ENCODE peak calls at places on chromosomes 7 and 10, in six cellular contexts. K, A, Y, L, Q and M are unnamed samples.

GRCh38 chr7:55191926-55192692 is 173.0 kb upstream of the LANCL2 start:
- DNase-seq in K (no peak), A (no peak), Y (no peak), L (peak; percentile 36), Q (peak; percentile 81), M (no peak)

GRCh38 chr7:13834328-13834761 is 155.1 kb downstream of the ETV1 start:
- DNase-seq in K (no peak), A (peak; percentile 50), Y (no peak), L (no peak), Q (peak; percentile 67), M (peak; percentile 16)

GRCh38 chr10:67976292-67977245 is 92.1 kb downstream of the SIRT1 start:
- DNase-seq in K (no peak), A (no peak), Y (no peak), L (peak; percentile 19), Q (no peak), M (no peak)

GRCh38 chr7:81007053-81007452 is 88.2 kb upstream of the SEMA3C start:
- DNase-seq in K (no peak), A (no peak), Y (no peak), L (no peak), Q (no peak), M (peak; percentile 48)

GRCh38 chr7:8119228-8119627 is 142.7 kb downstream of the ICA1 start:
- DNase-seq in K (no peak), A (no peak), Y (no peak), L (no peak), Q (no peak), M (no peak)

GRCh38 chr7:30877010-30877740 is 34.5 kb upstream of the AQP1 start:
- DNase-seq in K (no peak), A (no peak), Y (no peak), L (no peak), Q (no peak), M (no peak)

GRCh38 chr10:86290933-86291615 is 75.5 kb downstream of the GRID1 start:
- DNase-seq in K (peak; percentile 7), A (no peak), Y (no peak), L (no peak), Q (peak; percentile 10), M (no peak)

GRCh38 chr7:34900891-34901493 is 136.3 kb downstream of the DPY19L1 start:
- DNase-seq in K (no peak), A (no peak), Y (peak; percentile 80), L (no peak), Q (peak; percentile 40), M (no peak)

GRCh38 chr10:59672150-59672875 is 37.3 kb downstream of the SLC16A9 start:
- DNase-seq in K (no peak), A (no peak), Y (no peak), L (no peak), Q (no peak), M (no peak)

GRCh38 chr10:137031-137430 is 1.8 kb downstream of the ZMYND11 start:
- DNase-seq in K (no peak), A (peak; percentile 21), Y (peak; percentile 78), L (peak; percentile 7), Q (peak; percentile 41), M (peak; percentile 58)

GRCh38 chr10:77970869-77971803 is 44.6 kb upstream of the DLG5 start:
- DNase-seq in K (peak; percentile 48), A (no peak), Y (no peak), L (peak; percentile 98), Q (peak; percentile 68), M (peak; percentile 94)

GRCh38 chr7:105665684-105666083 is 84.4 kb upstream of the EFCAB10 start:
- DNase-seq in K (no peak), A (no peak), Y (peak; percentile 6), L (no peak), Q (no peak), M (no peak)
- H3K9ac ChIP-seq in K (no peak overlapping the region), A (no peak overlapping the region), Y (no peak overlapping the region), L (no peak overlapping the region), Q (no peak overlapping the region), M (no peak overlapping the region)

DNA sequence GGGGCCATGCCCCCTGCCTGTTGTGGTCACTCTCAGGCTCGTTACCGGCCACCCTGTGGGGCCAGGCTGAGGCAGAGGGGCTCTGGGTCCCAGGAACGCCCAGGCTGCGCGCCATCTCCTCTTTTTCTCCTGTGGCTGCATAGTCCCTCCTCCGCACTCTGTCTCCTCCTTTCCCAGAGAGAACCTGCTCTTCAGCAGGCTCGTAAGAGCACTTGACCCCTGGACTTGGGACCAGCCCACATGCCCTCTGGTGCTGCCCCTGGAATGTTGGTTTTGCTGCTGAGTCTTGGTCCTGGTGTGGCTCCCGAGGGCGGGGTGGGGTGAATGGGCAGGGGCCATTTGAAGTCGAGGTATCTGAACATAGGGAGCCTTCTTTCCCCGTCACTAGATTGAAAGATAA is 6.6 kb upstream of the BHLHA15 start:
- DNase-seq in K (no peak), A (no peak), Y (no peak), L (no peak), Q (no peak), M (no peak)
- H3K4me1 ChIP-seq in K (no peaks in the 10 kb centered on the region), A (peaks cover 7% of the 10 kb centered on the region), Y (peaks cover 39% of the 10 kb centered on the region), L (no peaks in the 10 kb centered on the region), Q (no peaks in the 10 kb centered on the region), M (no peaks in the 10 kb centered on the region)

DNA sequence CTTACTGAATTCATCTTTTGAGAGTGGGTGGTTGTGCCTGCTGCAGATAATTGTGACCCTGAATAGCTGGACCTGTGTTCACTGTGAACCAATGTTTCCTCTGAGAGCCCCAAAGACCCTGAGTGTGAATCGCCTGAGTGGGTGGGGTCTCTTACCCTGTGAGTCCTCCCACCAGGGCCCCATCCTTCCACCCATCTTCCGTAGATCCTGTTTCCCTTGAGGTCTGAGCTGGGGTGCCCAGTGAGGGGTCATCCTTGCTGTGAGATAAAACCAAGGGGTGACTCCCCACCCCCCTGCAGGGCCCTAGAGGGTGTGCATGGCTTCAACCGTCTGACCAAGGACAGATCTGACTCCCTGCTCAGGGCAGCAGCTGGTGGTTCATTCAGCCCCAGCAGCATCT is 78.0 kb upstream of the ZNF479 start:
- DNase-seq in K (no peak), A (no peak), Y (no peak), L (no peak), Q (no peak), M (no peak)
- H3K9me3 ChIP-seq in K (no peaks in the 10 kb centered on the region), A (peaks cover 37% of the 10 kb centered on the region), Y (peaks cover 7% of the 10 kb centered on the region), L (peaks cover 23% of the 10 kb centered on the region), Q (no peaks in the 10 kb centered on the region), M (peaks cover 5% of the 10 kb centered on the region)

GRCh38 chr7:132770055-132770454 is 193.8 kb upstream of the PLXNA4 start:
- DNase-seq in K (no peak), A (no peak), Y (no peak), L (no peak), Q (no peak), M (no peak)
- H3K9ac ChIP-seq in K (no peak overlapping the region), A (no peak overlapping the region), Y (no peak overlapping the region), L (no peak overlapping the region), Q (no peak overlapping the region), M (no peak overlapping the region)

GRCh38 chr10:110211455-110211843 is 4.0 kb downstream of the MXI1 start:
- DNase-seq in K (no peak), A (no peak), Y (no peak), L (no peak), Q (no peak), M (no peak)

GRCh38 chr10:110208614-110209398 is 1.4 kb downstream of the MXI1 start:
- DNase-seq in K (peak; percentile 57), A (peak; percentile 51), Y (peak; percentile 63), L (peak; percentile 46), Q (peak; percentile 66), M (peak; percentile 72)

GRCh38 chr10:110209399-110209925 is 2.1 kb downstream of the MXI1 start:
- DNase-seq in K (no peak), A (peak; percentile 72), Y (peak; percentile 61), L (peak; percentile 65), Q (no peak), M (peak; percentile 87)

GRCh38 chr10:110210663-110211454 is 3.5 kb downstream of the MXI1 start:
- DNase-seq in K (peak; percentile 98), A (peak; percentile 98), Y (peak; percentile 97), L (peak; percentile 98), Q (peak; percentile 95), M (peak; percentile 99)

GRCh38 chr10:110209926-110210662 is 2.7 kb downstream of the MXI1 start:
- DNase-seq in K (peak; percentile 70), A (peak; percentile 31), Y (peak; percentile 47), L (peak; percentile 29), Q (peak; percentile 82), M (peak; percentile 83)
- H3K4me1 ChIP-seq in K (peaks cover 6% of the 10 kb centered on the region), A (peaks cover 11% of the 10 kb centered on the region), Y (peaks cover 67% of the 10 kb centered on the region), L (peaks cover 6% of the 10 kb centered on the region), Q (no peaks in the 10 kb centered on the region), M (peaks cover 10% of the 10 kb centered on the region)

DNA sequence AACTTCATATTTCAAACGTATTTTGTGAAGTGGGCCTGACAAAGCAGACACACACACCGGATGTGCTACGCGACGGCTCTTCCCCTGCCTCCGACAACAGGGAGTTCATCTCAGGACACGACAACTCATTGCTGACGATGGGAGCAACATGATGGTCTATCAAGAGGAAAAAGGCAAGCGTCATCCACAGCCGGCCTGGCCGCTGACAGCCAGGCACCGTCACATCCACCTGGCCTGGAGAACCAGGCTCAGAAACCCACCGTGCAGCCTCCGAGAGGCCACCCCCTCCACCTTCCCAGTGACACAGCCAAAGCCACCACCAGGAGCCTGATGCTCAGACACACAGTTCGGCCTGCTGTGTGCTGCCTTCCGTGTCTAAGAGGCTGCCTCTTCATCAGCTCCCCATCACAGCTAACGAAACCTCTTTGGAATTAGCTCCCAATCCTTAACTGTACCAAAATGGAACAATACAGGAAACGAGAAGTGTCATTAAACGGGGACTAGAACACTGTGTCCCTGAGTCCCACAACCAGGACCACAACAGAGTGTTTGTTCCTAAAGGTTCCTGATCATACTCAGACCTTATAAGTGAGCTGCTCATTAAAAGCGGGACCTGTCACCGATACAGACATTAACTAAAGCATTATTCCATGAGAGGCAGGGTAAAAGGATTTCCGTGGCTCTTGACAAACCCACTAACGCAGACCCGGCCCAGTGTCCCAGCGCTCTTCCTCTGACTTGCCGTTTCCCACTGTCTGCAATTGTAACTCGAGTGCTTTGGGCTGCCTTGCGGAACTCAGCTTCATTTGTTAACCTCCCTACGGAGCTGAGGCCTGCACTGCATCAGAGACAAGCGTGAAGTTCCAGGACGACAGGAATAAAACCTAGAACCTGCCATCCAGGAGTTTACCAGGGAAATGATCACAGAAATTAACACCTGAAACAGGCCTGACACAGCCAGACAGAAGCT is 76.6 kb downstream of the SFMBT2 start:
- DNase-seq in K (no peak), A (no peak), Y (no peak), L (peak; percentile 45), Q (no peak), M (no peak)
- H3K9me3 ChIP-seq in K (no peaks in the 10 kb centered on the region), A (peaks cover 9% of the 10 kb centered on the region), Y (no peaks in the 10 kb centered on the region), L (no peaks in the 10 kb centered on the region), Q (no peaks in the 10 kb centered on the region), M (no peaks in the 10 kb centered on the region)

GRCh38 chr7:19119901-19120486 is 2.6 kb upstream of the TWIST1 start:
- DNase-seq in K (no peak), A (no peak), Y (no peak), L (no peak), Q (no peak), M (peak; percentile 24)
- H3K9ac ChIP-seq in K (no peak overlapping the region), A (no peak overlapping the region), Y (no peak overlapping the region), L (no peak overlapping the region), Q (peak overlapping the region; percentile 8), M (peak overlapping the region; percentile 25)